ENCODE peak calls at places on chromosomes 6 and 20, in six cellular contexts. Z is mesendoderm, Q is Panc1, K is left lung, D is PC-9, V is vagina. Y is an unnamed sample.

GRCh38 chr20:46507760-46508407 is 5.5 kb downstream of the ZNF334 start:
- DNase-seq in Z (no peak), Q (no peak), K (no peak), D (no peak), V (no peak), Y (no peak)

GRCh38 chr6:126824815-126825214 is 293.7 kb upstream of the RSPO3 start:
- DNase-seq in Z (no peak), Q (no peak), K (no peak), D (no peak), V (no peak), Y (no peak)

GRCh38 chr20:1335961-1336698 is 7.2 kb upstream of the SDCBP2 start:
- DNase-seq in Z (no peak), Q (no peak), K (no peak), D (no peak), V (peak), Y (peak)

GRCh38 chr6:1636971-1637871 is 27.5 kb downstream of the FOXC1 start:
- DNase-seq in Z (no peak), Q (no peak), K (no peak), D (peak), V (no peak), Y (no peak)

GRCh38 chr6:37882724-37883413 is 63.3 kb downstream of the ZFAND3 start:
- DNase-seq in Z (no peak), Q (no peak), K (no peak), D (no peak), V (no peak), Y (no peak)

GRCh38 chr20:48797275-48797825 is 30.4 kb downstream of the PREX1 start:
- DNase-seq in Z (no peak), Q (no peak), K (peak), D (no peak), V (no peak), Y (peak)

GRCh38 chr6:17015144-17015543 is 86.7 kb upstream of the STMND1 start:
- DNase-seq in Z (no peak), Q (no peak), K (no peak), D (no peak), V (no peak), Y (no peak)

GRCh38 chr20:62805365-62805710 is 703 bp downstream of the OGFR start:
- DNase-seq in Z (no peak), Q (no peak), K (no peak), D (no peak), V (no peak), Y (no peak)

GRCh38 chr20:17896771-17897369 is 71.7 kb downstream of the SNX5 start:
- DNase-seq in Z (no peak), Q (peak), K (no peak), D (no peak), V (no peak), Y (peak)

GRCh38 chr20:61917459-61917858 is 148.2 kb downstream of the TAF4 start:
- DNase-seq in Z (no peak), Q (no peak), K (no peak), D (no peak), V (no peak), Y (no peak)

GRCh38 chr6:143223895-143224294 is 163.2 kb downstream of the AIG1 start:
- DNase-seq in Z (peak), Q (no peak), K (no peak), D (no peak), V (no peak), Y (no peak)

GRCh38 chr6:13172294-13172693 is 156.0 kb downstream of the TBC1D7 start:
- DNase-seq in Z (no peak), Q (no peak), K (no peak), D (no peak), V (no peak), Y (no peak)

GRCh38 chr6:136051140-136051775 is 198.9 kb downstream of the MTFR2 start:
- DNase-seq in Z (no peak), Q (no peak), K (no peak), D (no peak), V (no peak), Y (no peak)

GRCh38 chr20:19969507-19970255 is 47.5 kb upstream of the NAA20 start:
- DNase-seq in Z (no peak), Q (no peak), K (no peak), D (no peak), V (no peak), Y (no peak)

GRCh38 chr6:136410201-136411027 is 120.8 kb upstream of the BCLAF1 start:
- DNase-seq in Z (no peak), Q (no peak), K (no peak), D (no peak), V (no peak), Y (no peak)

GRCh38 chr6:3090013-3090412 is 21.7 kb downstream of the RIPK1 start:
- DNase-seq in Z (no peak), Q (no peak), K (no peak), D (no peak), V (no peak), Y (no peak)

GRCh38 chr20:61520761-61521460 is 268.9 kb downstream of the CDH4 start:
- DNase-seq in Z (peak), Q (no peak), K (no peak), D (no peak), V (no peak), Y (no peak)

GRCh38 chr20:38290829-38291581 is 13.0 kb upstream of the BPI start:
- DNase-seq in Z (peak), Q (no peak), K (no peak), D (peak), V (no peak), Y (no peak)

DNA sequence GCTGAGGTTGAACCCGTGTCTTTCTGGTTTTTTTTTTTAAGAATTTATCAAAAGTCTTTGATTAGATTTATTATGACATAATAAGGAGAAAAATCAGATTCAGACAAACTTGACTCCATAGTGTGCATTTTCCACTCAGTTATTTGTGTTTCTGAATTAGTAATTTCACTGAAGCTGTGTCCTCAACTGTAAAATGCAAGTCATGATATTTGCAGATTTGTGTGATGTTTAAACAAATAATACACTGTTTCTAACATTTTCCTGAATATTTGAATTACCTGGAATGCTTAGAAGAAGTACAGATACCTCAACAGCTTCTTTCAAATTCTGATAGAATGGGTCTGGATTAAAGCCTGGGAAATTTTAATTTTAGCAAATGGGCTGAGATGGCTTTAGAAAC is 1050.3 kb upstream of the MAP3K7 start:
- DNase-seq in Z (no peak), Q (no peak), K (no peak), D (no peak), V (no peak), Y (no peak)
- H3K27ac ChIP-seq in Z (no peak), Q (no peak), K (no peak), D (no peak), V (no peak), Y (no peak)

GRCh38 chr20:59932616-59933295 is 681 bp downstream of the SYCP2 start:
- DNase-seq in Z (no peak), Q (no peak), K (no peak), D (no peak), V (no peak), Y (no peak)
- H3K4me3 ChIP-seq in Z (no peak), Q (peak), K (no peak), D (no peak), V (peak), Y (peak)

GRCh38 chr6:304833-305370 is 12.6 kb downstream of the DUSP22 start:
- DNase-seq in Z (no peak), Q (no peak), K (no peak), D (no peak), V (no peak), Y (no peak)
- H3K27ac ChIP-seq in Z (no peak), Q (no peak), K (no peak), D (no peak), V (no peak), Y (no peak)

GRCh38 chr6:112298021-112298745 is 43.8 kb upstream of the LAMA4 start:
- DNase-seq in Z (no peak), Q (no peak), K (no peak), D (peak), V (no peak), Y (no peak)
- H3K4me3 ChIP-seq in Z (no peak), Q (no peak), K (no peak), D (peak), V (no peak), Y (no peak)

GRCh38 chr20:23270427-23270911 is 80.1 kb upstream of the NXT1 start:
- DNase-seq in Z (peak), Q (no peak), K (no peak), D (no peak), V (no peak), Y (no peak)
- H3K27ac ChIP-seq in Z (no peak), Q (no peak), K (peak), D (no peak), V (peak), Y (peak)

GRCh38 chr6:32953775-32954174 is 878 bp upstream of the HLA-DMA start:
- DNase-seq in Z (no peak), Q (no peak), K (no peak), D (no peak), V (peak), Y (no peak)

GRCh38 chr6:32954983-32955802 is 2.3 kb upstream of the HLA-DMA start:
- DNase-seq in Z (peak), Q (no peak), K (no peak), D (no peak), V (peak), Y (peak)

GRCh38 chr6:32950449-32950848 is 2.4 kb downstream of the HLA-DMA start:
- DNase-seq in Z (no peak), Q (no peak), K (no peak), D (no peak), V (no peak), Y (no peak)

GRCh38 chr6:32954212-32954745 is 1.4 kb upstream of the HLA-DMA start:
- DNase-seq in Z (no peak), Q (no peak), K (no peak), D (no peak), V (peak), Y (no peak)

GRCh38 chr6:32952817-32953739 is at the start of gene HLA-DMA:
- DNase-seq in Z (peak), Q (no peak), K (peak), D (peak), V (peak), Y (peak)
- H3K4me3 ChIP-seq in Z (no peak), Q (no peak), K (peak), D (no peak), V (peak), Y (peak)

GRCh38 chr6:87336367-87336766 is 7.3 kb upstream of the GJB7 start:
- DNase-seq in Z (peak), Q (no peak), K (no peak), D (no peak), V (no peak), Y (no peak)

GRCh38 chr6:87333033-87333432 is 4.0 kb upstream of the GJB7 start:
- DNase-seq in Z (peak), Q (no peak), K (no peak), D (no peak), V (no peak), Y (no peak)

GRCh38 chr6:87330961-87331360 is 1.9 kb upstream of the GJB7 start:
- DNase-seq in Z (no peak), Q (no peak), K (no peak), D (no peak), V (no peak), Y (no peak)

GRCh38 chr6:87333591-87334181 is 4.6 kb upstream of the GJB7 start:
- DNase-seq in Z (peak), Q (no peak), K (no peak), D (no peak), V (no peak), Y (no peak)

GRCh38 chr6:87334683-87335082 is 5.6 kb upstream of the GJB7 start:
- DNase-seq in Z (peak), Q (no peak), K (no peak), D (no peak), V (no peak), Y (no peak)
- H3K27ac ChIP-seq in Z (no peak), Q (no peak), K (no peak), D (no peak), V (no peak), Y (no peak)